ENCODE peak calls at places on chromosomes 3 and 15, in five cellular contexts. One of them, this sample, is unnamed.

GRCh38 chr3:81761904-81762565 is 590 bp upstream of the GBE1 start:
- DNase-seq in fibroblast of villous mesenchyme: peak
- DNase-seq in dorsolateral prefrontal cortex: no peak
- DNase-seq in right atrium auricular region: no peak
- DNase-seq in Calu3: no peak
- DNase-seq in this sample: no peak

GRCh38 chr3:146781606-146782005 is 176.5 kb upstream of the PLSCR5 start:
- DNase-seq in fibroblast of villous mesenchyme: no peak
- DNase-seq in dorsolateral prefrontal cortex: no peak
- DNase-seq in right atrium auricular region: no peak
- DNase-seq in Calu3: no peak
- DNase-seq in this sample: no peak

GRCh38 chr3:106025151-106025722 is 156.4 kb upstream of the CBLB start:
- DNase-seq in fibroblast of villous mesenchyme: no peak
- DNase-seq in dorsolateral prefrontal cortex: no peak
- DNase-seq in right atrium auricular region: no peak
- DNase-seq in Calu3: no peak
- DNase-seq in this sample: no peak

GRCh38 chr3:157201648-157202278 is 41.8 kb upstream of the CCNL1 start:
- DNase-seq in fibroblast of villous mesenchyme: peak
- DNase-seq in dorsolateral prefrontal cortex: no peak
- DNase-seq in right atrium auricular region: no peak
- DNase-seq in Calu3: no peak
- DNase-seq in this sample: no peak

GRCh38 chr3:12953201-12953712 is 111.9 kb upstream of the RPL32 start:
- DNase-seq in fibroblast of villous mesenchyme: no peak
- DNase-seq in dorsolateral prefrontal cortex: no peak
- DNase-seq in right atrium auricular region: no peak
- DNase-seq in Calu3: no peak
- DNase-seq in this sample: no peak

GRCh38 chr3:9226326-9226725 is 23.1 kb downstream of the SRGAP3 start:
- DNase-seq in fibroblast of villous mesenchyme: peak
- DNase-seq in dorsolateral prefrontal cortex: no peak
- DNase-seq in right atrium auricular region: no peak
- DNase-seq in Calu3: no peak
- DNase-seq in this sample: no peak

GRCh38 chr15:48577495-48577894 is 68.0 kb downstream of the FBN1 start:
- DNase-seq in fibroblast of villous mesenchyme: no peak
- DNase-seq in dorsolateral prefrontal cortex: no peak
- DNase-seq in right atrium auricular region: no peak
- DNase-seq in Calu3: no peak
- DNase-seq in this sample: no peak

GRCh38 chr3:7211740-7212139 is 350.8 kb downstream of the GRM7 start:
- DNase-seq in fibroblast of villous mesenchyme: no peak
- DNase-seq in dorsolateral prefrontal cortex: no peak
- DNase-seq in right atrium auricular region: no peak
- DNase-seq in Calu3: no peak
- DNase-seq in this sample: no peak

GRCh38 chr15:67911727-67912126 is 71.9 kb upstream of the RNU6-1 start:
- DNase-seq in fibroblast of villous mesenchyme: no peak
- DNase-seq in dorsolateral prefrontal cortex: no peak
- DNase-seq in right atrium auricular region: no peak
- DNase-seq in Calu3: no peak
- DNase-seq in this sample: no peak

GRCh38 chr3:146110156-146110555 is 50.8 kb downstream of the PLOD2 start:
- DNase-seq in fibroblast of villous mesenchyme: no peak
- DNase-seq in dorsolateral prefrontal cortex: no peak
- DNase-seq in right atrium auricular region: no peak
- DNase-seq in Calu3: no peak
- DNase-seq in this sample: no peak

GRCh38 chr3:150407818-150408231 is 273 bp upstream of the TSC22D2 start:
- DNase-seq in fibroblast of villous mesenchyme: peak
- DNase-seq in dorsolateral prefrontal cortex: no peak
- DNase-seq in right atrium auricular region: no peak
- DNase-seq in Calu3: no peak
- DNase-seq in this sample: no peak

GRCh38 chr3:141331370-141332318 is 36.7 kb upstream of the ZBTB38 start:
- DNase-seq in fibroblast of villous mesenchyme: peak
- DNase-seq in dorsolateral prefrontal cortex: no peak
- DNase-seq in right atrium auricular region: peak
- DNase-seq in Calu3: peak
- DNase-seq in this sample: no peak

GRCh38 chr3:197229836-197230235 is 68.6 kb downstream of the DLG1 start:
- DNase-seq in fibroblast of villous mesenchyme: no peak
- DNase-seq in dorsolateral prefrontal cortex: no peak
- DNase-seq in right atrium auricular region: no peak
- DNase-seq in Calu3: no peak
- DNase-seq in this sample: no peak

GRCh38 chr3:146581080-146581601 is 24.0 kb downstream of the PLSCR5 start:
- DNase-seq in fibroblast of villous mesenchyme: no peak
- DNase-seq in dorsolateral prefrontal cortex: no peak
- DNase-seq in right atrium auricular region: no peak
- DNase-seq in Calu3: no peak
- DNase-seq in this sample: no peak

GRCh38 chr3:69212411-69213160 is 90.2 kb upstream of the LMOD3 start:
- DNase-seq in fibroblast of villous mesenchyme: peak
- DNase-seq in dorsolateral prefrontal cortex: no peak
- DNase-seq in right atrium auricular region: no peak
- DNase-seq in Calu3: peak
- DNase-seq in this sample: no peak

GRCh38 chr3:133576169-133576568 is 2.7 kb downstream of the CDV3 start:
- DNase-seq in fibroblast of villous mesenchyme: no peak
- DNase-seq in dorsolateral prefrontal cortex: no peak
- DNase-seq in right atrium auricular region: peak
- DNase-seq in Calu3: no peak
- DNase-seq in this sample: no peak

GRCh38 chr15:94080416-94080815 is 150.9 kb upstream of the MCTP2 start:
- DNase-seq in fibroblast of villous mesenchyme: peak
- DNase-seq in dorsolateral prefrontal cortex: no peak
- DNase-seq in right atrium auricular region: peak
- DNase-seq in Calu3: no peak
- DNase-seq in this sample: no peak

GRCh38 chr3:107683447-107683846 is 160.7 kb downstream of the BBX start:
- DNase-seq in fibroblast of villous mesenchyme: peak
- DNase-seq in dorsolateral prefrontal cortex: no peak
- DNase-seq in right atrium auricular region: no peak
- DNase-seq in Calu3: no peak
- DNase-seq in this sample: no peak

GRCh38 chr3:55616803-55617202 is 129.7 kb upstream of the WNT5A start:
- DNase-seq in fibroblast of villous mesenchyme: no peak
- DNase-seq in dorsolateral prefrontal cortex: no peak
- DNase-seq in right atrium auricular region: no peak
- DNase-seq in Calu3: no peak
- DNase-seq in this sample: no peak

GRCh38 chr3:24058940-24059705 is 114.0 kb downstream of the NR1D2 start:
- DNase-seq in fibroblast of villous mesenchyme: no peak
- DNase-seq in dorsolateral prefrontal cortex: no peak
- DNase-seq in right atrium auricular region: no peak
- DNase-seq in Calu3: no peak
- DNase-seq in this sample: no peak

GRCh38 chr3:101972430-101973162 is 123.3 kb downstream of the NFKBIZ start:
- DNase-seq in fibroblast of villous mesenchyme: no peak
- DNase-seq in dorsolateral prefrontal cortex: no peak
- DNase-seq in right atrium auricular region: no peak
- DNase-seq in Calu3: no peak
- DNase-seq in this sample: no peak

GRCh38 chr15:55912982-55913381 is 80.4 kb downstream of the NEDD4 start:
- DNase-seq in fibroblast of villous mesenchyme: no peak
- DNase-seq in dorsolateral prefrontal cortex: no peak
- DNase-seq in right atrium auricular region: no peak
- DNase-seq in Calu3: no peak
- DNase-seq in this sample: no peak

GRCh38 chr15:89303986-89304385 is 30.6 kb downstream of the POLG start:
- DNase-seq in fibroblast of villous mesenchyme: no peak
- DNase-seq in dorsolateral prefrontal cortex: no peak
- DNase-seq in right atrium auricular region: no peak
- DNase-seq in Calu3: no peak
- DNase-seq in this sample: no peak

GRCh38 chr15:89305395-89305794 is 29.2 kb downstream of the POLG start:
- DNase-seq in fibroblast of villous mesenchyme: no peak
- DNase-seq in dorsolateral prefrontal cortex: no peak
- DNase-seq in right atrium auricular region: no peak
- DNase-seq in Calu3: no peak
- DNase-seq in this sample: no peak

GRCh38 chr15:89301304-89302089 is 33.1 kb downstream of the POLG start:
- DNase-seq in fibroblast of villous mesenchyme: no peak
- DNase-seq in dorsolateral prefrontal cortex: no peak
- DNase-seq in right atrium auricular region: no peak
- DNase-seq in Calu3: no peak
- DNase-seq in this sample: no peak

GRCh38 chr15:89299896-89300295 is 34.7 kb downstream of the POLG start:
- DNase-seq in fibroblast of villous mesenchyme: peak
- DNase-seq in dorsolateral prefrontal cortex: no peak
- DNase-seq in right atrium auricular region: no peak
- DNase-seq in Calu3: no peak
- DNase-seq in this sample: no peak
- TF ChIP-seq CTCF in fibroblast of villous mesenchyme: peak
- TF ChIP-seq CTCF in dorsolateral prefrontal cortex: peak
- TF ChIP-seq CTCF in right atrium auricular region: no peak
- TF ChIP-seq CTCF in Calu3: no peak
- TF ChIP-seq CTCF in this sample: no peak

DNA sequence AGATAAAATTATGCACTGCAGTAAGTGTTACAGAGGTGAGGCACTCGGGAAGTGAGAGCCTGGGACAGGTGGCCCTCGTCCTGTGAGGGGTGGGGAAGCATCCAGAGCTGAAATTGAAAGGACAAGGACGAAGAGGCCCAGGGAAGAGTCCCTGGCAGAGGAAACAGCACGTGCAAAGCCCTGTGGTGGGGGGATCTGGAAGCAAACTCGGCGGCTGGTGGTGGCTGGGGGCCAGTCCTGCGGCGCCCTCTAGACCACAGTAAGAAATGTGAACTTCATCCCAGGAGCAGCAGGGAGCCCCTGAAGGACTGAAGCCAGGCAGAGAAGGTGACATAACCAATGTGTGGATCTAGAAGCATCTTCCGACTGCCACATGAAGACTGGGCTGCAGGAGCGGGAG is 42.8 kb downstream of the GRIP2 start:
- DNase-seq in fibroblast of villous mesenchyme: no peak
- DNase-seq in dorsolateral prefrontal cortex: no peak
- DNase-seq in right atrium auricular region: no peak
- DNase-seq in Calu3: no peak
- DNase-seq in this sample: no peak
- TF ChIP-seq CTCF in fibroblast of villous mesenchyme: peak
- TF ChIP-seq CTCF in dorsolateral prefrontal cortex: no peak
- TF ChIP-seq CTCF in right atrium auricular region: no peak
- TF ChIP-seq CTCF in Calu3: no peak
- TF ChIP-seq CTCF in this sample: no peak

GRCh38 chr3:50610181-50610971 is 1.2 kb downstream of the CISH start:
- DNase-seq in fibroblast of villous mesenchyme: no peak
- DNase-seq in dorsolateral prefrontal cortex: no peak
- DNase-seq in right atrium auricular region: no peak
- DNase-seq in Calu3: peak
- DNase-seq in this sample: no peak

GRCh38 chr3:50612973-50613851 is 1.6 kb upstream of the CISH start:
- DNase-seq in fibroblast of villous mesenchyme: no peak
- DNase-seq in dorsolateral prefrontal cortex: no peak
- DNase-seq in right atrium auricular region: no peak
- DNase-seq in Calu3: no peak
- DNase-seq in this sample: no peak

GRCh38 chr3:50610992-50611463 is 546 bp downstream of the CISH start:
- DNase-seq in fibroblast of villous mesenchyme: no peak
- DNase-seq in dorsolateral prefrontal cortex: no peak
- DNase-seq in right atrium auricular region: no peak
- DNase-seq in Calu3: no peak
- DNase-seq in this sample: no peak

GRCh38 chr3:50612234-50612972 is 829 bp upstream of the CISH start:
- DNase-seq in fibroblast of villous mesenchyme: peak
- DNase-seq in dorsolateral prefrontal cortex: no peak
- DNase-seq in right atrium auricular region: no peak
- DNase-seq in Calu3: no peak
- DNase-seq in this sample: no peak

DNA sequence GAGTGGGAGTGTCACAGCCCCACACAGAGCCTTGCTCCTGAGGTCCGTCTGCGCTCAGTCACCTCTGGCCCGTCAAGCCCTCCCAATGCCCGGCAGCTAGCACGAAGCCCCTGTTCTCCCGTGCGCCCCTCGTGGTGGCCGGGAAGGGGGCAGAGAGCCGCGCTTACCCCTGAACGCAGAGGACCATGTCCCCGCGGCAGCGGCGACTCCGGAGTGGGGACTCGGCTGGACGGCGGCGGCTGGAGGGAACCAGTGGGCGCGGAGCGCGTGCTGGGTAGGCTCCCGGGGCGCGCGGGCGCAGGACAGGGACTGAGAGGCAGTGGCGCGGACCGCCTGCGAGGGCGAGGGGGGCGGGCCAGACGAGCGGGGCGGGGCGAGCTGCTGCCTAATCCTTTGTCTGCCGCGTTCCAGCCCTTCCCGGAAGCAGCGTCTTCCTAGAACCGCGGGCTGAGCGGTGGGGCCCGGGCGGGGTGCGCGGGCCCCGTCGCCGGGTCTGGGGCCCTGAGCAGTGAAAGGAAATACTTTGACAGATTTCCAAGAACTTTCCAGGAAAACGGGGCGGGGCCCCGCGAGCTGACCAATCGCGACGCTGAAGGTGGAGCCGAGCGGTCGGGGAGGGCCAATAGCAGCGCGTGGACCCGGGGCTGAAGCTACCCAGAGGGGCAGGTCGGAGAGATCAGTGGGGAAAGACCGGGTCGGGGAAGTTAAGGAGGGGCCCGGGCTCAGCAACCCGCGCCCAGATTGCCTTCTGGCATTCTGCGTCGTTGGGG is at the start of gene CISH:
- DNase-seq in fibroblast of villous mesenchyme: peak
- DNase-seq in dorsolateral prefrontal cortex: peak
- DNase-seq in right atrium auricular region: peak
- DNase-seq in Calu3: peak
- DNase-seq in this sample: peak
- TF ChIP-seq CTCF in fibroblast of villous mesenchyme: peak
- TF ChIP-seq CTCF in dorsolateral prefrontal cortex: no peak
- TF ChIP-seq CTCF in right atrium auricular region: no peak
- TF ChIP-seq CTCF in Calu3: peak
- TF ChIP-seq CTCF in this sample: no peak

DNA sequence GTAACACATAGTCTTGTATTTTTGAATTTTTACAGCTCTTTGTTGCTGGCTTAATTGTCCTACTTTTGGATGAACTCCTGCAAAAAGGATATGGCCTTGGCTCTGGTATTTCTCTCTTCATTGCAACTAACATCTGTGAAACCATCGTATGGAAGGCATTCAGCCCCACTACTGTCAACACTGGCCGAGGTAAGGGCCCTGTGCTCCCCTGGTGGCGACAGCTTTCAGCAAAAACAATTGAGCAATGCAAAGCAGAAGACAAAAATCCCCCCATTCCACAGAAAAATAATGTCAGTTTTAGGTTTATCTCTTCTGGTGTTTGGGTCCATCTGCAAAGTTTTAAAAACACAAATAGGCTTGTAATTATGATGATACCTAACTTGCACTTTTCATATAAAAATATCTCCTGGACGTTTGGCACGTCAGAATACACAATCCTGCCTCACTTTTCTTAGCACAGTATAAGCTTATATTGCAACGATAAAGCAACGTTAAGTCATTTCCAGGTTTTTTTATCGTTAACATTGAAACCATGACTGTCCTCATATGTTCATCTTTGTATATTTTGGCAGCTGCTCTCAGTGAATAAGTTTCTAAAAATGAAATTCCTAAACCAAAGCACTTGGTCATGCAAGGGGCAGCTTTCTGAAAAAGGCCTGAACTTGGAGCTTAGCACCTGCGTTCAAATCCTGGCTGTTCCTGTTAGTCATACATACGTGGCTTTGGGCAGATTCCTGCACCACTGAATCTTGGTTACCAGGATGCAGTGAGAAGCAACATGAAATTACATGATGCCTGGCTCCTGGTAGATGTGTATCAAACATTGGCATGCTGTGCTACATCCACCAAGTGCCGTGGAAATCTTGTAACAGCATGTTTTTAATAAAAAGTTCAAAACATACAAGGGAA is 8.5 kb downstream of the SEC61A1 start:
- DNase-seq in fibroblast of villous mesenchyme: peak
- DNase-seq in dorsolateral prefrontal cortex: no peak
- DNase-seq in right atrium auricular region: no peak
- DNase-seq in Calu3: no peak
- DNase-seq in this sample: no peak
- TF ChIP-seq CTCF in fibroblast of villous mesenchyme: no peak
- TF ChIP-seq CTCF in dorsolateral prefrontal cortex: no peak
- TF ChIP-seq CTCF in right atrium auricular region: no peak
- TF ChIP-seq CTCF in Calu3: no peak
- TF ChIP-seq CTCF in this sample: no peak

This sample was measured in CD14-positive monocyte.